ENCODE peak calls at places on chromosomes 12 and 14, in seven cellular contexts. One of them, this sample, is unnamed.

GRCh38 chr12:121087467-121088207 is 45.0 kb upstream of the P2RX7 start:
- DNase-seq in sigmoid colon: no peak
- DNase-seq in CD8-positive, alpha-beta T cell: no peak
- DNase-seq in progenitor cell of endocrine pancreas: no peak
- DNase-seq in astrocyte of the cerebellum: no peak
- DNase-seq in natural killer cell: no peak
- DNase-seq in stomach: no peak
- DNase-seq in this sample: no peak

GRCh38 chr14:103594265-103594664 is 31.5 kb downstream of the COA8 start:
- DNase-seq in sigmoid colon: peak; percentile 74
- DNase-seq in CD8-positive, alpha-beta T cell: no peak
- DNase-seq in progenitor cell of endocrine pancreas: no peak
- DNase-seq in astrocyte of the cerebellum: peak; percentile 76
- DNase-seq in natural killer cell: no peak
- DNase-seq in stomach: no peak
- DNase-seq in this sample: no peak

GRCh38 chr12:47276253-47277070 is 196.7 kb upstream of the AMIGO2 start:
- DNase-seq in sigmoid colon: no peak
- DNase-seq in CD8-positive, alpha-beta T cell: peak; percentile 51
- DNase-seq in progenitor cell of endocrine pancreas: no peak
- DNase-seq in astrocyte of the cerebellum: peak; percentile 13
- DNase-seq in natural killer cell: peak; percentile 44
- DNase-seq in stomach: no peak
- DNase-seq in this sample: peak; percentile 47

GRCh38 chr14:100846309-100846859 is 20.5 kb downstream of the MEG3 start:
- DNase-seq in sigmoid colon: no peak
- DNase-seq in CD8-positive, alpha-beta T cell: no peak
- DNase-seq in progenitor cell of endocrine pancreas: no peak
- DNase-seq in astrocyte of the cerebellum: no peak
- DNase-seq in natural killer cell: no peak
- DNase-seq in stomach: no peak
- DNase-seq in this sample: no peak

GRCh38 chr12:125418902-125419564 is 353.8 kb downstream of the AACS start:
- DNase-seq in sigmoid colon: no peak
- DNase-seq in CD8-positive, alpha-beta T cell: no peak
- DNase-seq in progenitor cell of endocrine pancreas: no peak
- DNase-seq in astrocyte of the cerebellum: no peak
- DNase-seq in natural killer cell: no peak
- DNase-seq in stomach: no peak
- DNase-seq in this sample: no peak

GRCh38 chr12:110739894-110740293 is 2.8 kb downstream of the PPP1CC start:
- DNase-seq in sigmoid colon: no peak
- DNase-seq in CD8-positive, alpha-beta T cell: no peak
- DNase-seq in progenitor cell of endocrine pancreas: no peak
- DNase-seq in astrocyte of the cerebellum: no peak
- DNase-seq in natural killer cell: no peak
- DNase-seq in stomach: no peak
- DNase-seq in this sample: no peak

GRCh38 chr14:73503648-73504047 is 12.9 kb downstream of the RIOX1 start:
- DNase-seq in sigmoid colon: no peak
- DNase-seq in CD8-positive, alpha-beta T cell: no peak
- DNase-seq in progenitor cell of endocrine pancreas: no peak
- DNase-seq in astrocyte of the cerebellum: no peak
- DNase-seq in natural killer cell: no peak
- DNase-seq in stomach: no peak
- DNase-seq in this sample: no peak

GRCh38 chr12:42944516-42944915 is 355.0 kb upstream of the PRICKLE1 start:
- DNase-seq in sigmoid colon: no peak
- DNase-seq in CD8-positive, alpha-beta T cell: no peak
- DNase-seq in progenitor cell of endocrine pancreas: no peak
- DNase-seq in astrocyte of the cerebellum: no peak
- DNase-seq in natural killer cell: no peak
- DNase-seq in stomach: no peak
- DNase-seq in this sample: no peak

GRCh38 chr14:58272589-58273372 is 25.6 kb upstream of the ARID4A start:
- DNase-seq in sigmoid colon: no peak
- DNase-seq in CD8-positive, alpha-beta T cell: no peak
- DNase-seq in progenitor cell of endocrine pancreas: no peak
- DNase-seq in astrocyte of the cerebellum: peak; percentile 34
- DNase-seq in natural killer cell: no peak
- DNase-seq in stomach: peak; percentile 44
- DNase-seq in this sample: no peak
- TF ChIP-seq CTCF in sigmoid colon: no peak
- TF ChIP-seq CTCF in CD8-positive, alpha-beta T cell: no peak
- TF ChIP-seq CTCF in progenitor cell of endocrine pancreas: peak; percentile 26
- TF ChIP-seq CTCF in astrocyte of the cerebellum: peak; percentile 25
- TF ChIP-seq CTCF in natural killer cell: no peak
- TF ChIP-seq CTCF in stomach: no peak
- TF ChIP-seq CTCF in this sample: no peak

GRCh38 chr12:131137836-131138637 is 184.3 kb downstream of the ADGRD1 start:
- DNase-seq in sigmoid colon: peak; percentile 64
- DNase-seq in CD8-positive, alpha-beta T cell: no peak
- DNase-seq in progenitor cell of endocrine pancreas: no peak
- DNase-seq in astrocyte of the cerebellum: no peak
- DNase-seq in natural killer cell: no peak
- DNase-seq in stomach: no peak
- DNase-seq in this sample: no peak
- TF ChIP-seq CTCF in sigmoid colon: no peak
- TF ChIP-seq CTCF in CD8-positive, alpha-beta T cell: no peak
- TF ChIP-seq CTCF in progenitor cell of endocrine pancreas: no peak
- TF ChIP-seq CTCF in astrocyte of the cerebellum: no peak
- TF ChIP-seq CTCF in natural killer cell: no peak
- TF ChIP-seq CTCF in stomach: no peak
- TF ChIP-seq CTCF in this sample: no peak

DNA sequence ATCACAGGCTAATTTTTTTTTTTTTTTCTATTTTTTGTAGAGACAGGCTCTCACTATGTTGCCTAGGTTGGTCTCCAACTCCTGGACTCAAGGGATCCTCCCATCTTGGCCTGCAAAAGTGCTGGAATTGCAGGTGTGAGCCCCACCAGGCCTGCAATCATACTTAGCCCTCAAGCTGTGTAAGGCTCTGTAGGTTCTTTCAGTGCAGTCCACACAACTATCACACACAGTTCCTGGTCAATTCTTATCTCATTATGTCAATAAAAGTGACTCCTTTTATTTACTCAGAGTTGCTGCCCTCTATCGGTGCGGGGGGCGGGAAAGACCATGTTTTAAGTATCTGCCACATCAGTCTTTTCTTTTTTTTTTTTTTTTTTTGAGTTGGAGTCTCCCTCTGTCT is 29.0 kb downstream of the SLC2A3 start:
- DNase-seq in sigmoid colon: no peak
- DNase-seq in CD8-positive, alpha-beta T cell: no peak
- DNase-seq in progenitor cell of endocrine pancreas: peak; percentile 59
- DNase-seq in astrocyte of the cerebellum: peak; percentile 9
- DNase-seq in natural killer cell: no peak
- DNase-seq in stomach: peak; percentile 39
- DNase-seq in this sample: no peak
- TF ChIP-seq CTCF in sigmoid colon: no peak
- TF ChIP-seq CTCF in CD8-positive, alpha-beta T cell: no peak
- TF ChIP-seq CTCF in progenitor cell of endocrine pancreas: peak; percentile 62
- TF ChIP-seq CTCF in astrocyte of the cerebellum: peak; percentile 46
- TF ChIP-seq CTCF in natural killer cell: no peak
- TF ChIP-seq CTCF in stomach: peak; percentile 7
- TF ChIP-seq CTCF in this sample: no peak

GRCh38 chr14:38389666-38390065 is 133.8 kb upstream of the CLEC14A start:
- DNase-seq in sigmoid colon: no peak
- DNase-seq in CD8-positive, alpha-beta T cell: no peak
- DNase-seq in progenitor cell of endocrine pancreas: no peak
- DNase-seq in astrocyte of the cerebellum: no peak
- DNase-seq in natural killer cell: no peak
- DNase-seq in stomach: no peak
- DNase-seq in this sample: no peak

GRCh38 chr14:38387821-38388220 is 131.9 kb upstream of the CLEC14A start:
- DNase-seq in sigmoid colon: no peak
- DNase-seq in CD8-positive, alpha-beta T cell: no peak
- DNase-seq in progenitor cell of endocrine pancreas: no peak
- DNase-seq in astrocyte of the cerebellum: no peak
- DNase-seq in natural killer cell: no peak
- DNase-seq in stomach: no peak
- DNase-seq in this sample: no peak

GRCh38 chr14:38384746-38385145 is 128.9 kb upstream of the CLEC14A start:
- DNase-seq in sigmoid colon: no peak
- DNase-seq in CD8-positive, alpha-beta T cell: no peak
- DNase-seq in progenitor cell of endocrine pancreas: no peak
- DNase-seq in astrocyte of the cerebellum: no peak
- DNase-seq in natural killer cell: no peak
- DNase-seq in stomach: no peak
- DNase-seq in this sample: no peak
- TF ChIP-seq CTCF in sigmoid colon: no peak
- TF ChIP-seq CTCF in CD8-positive, alpha-beta T cell: no peak
- TF ChIP-seq CTCF in progenitor cell of endocrine pancreas: no peak
- TF ChIP-seq CTCF in astrocyte of the cerebellum: no peak
- TF ChIP-seq CTCF in natural killer cell: no peak
- TF ChIP-seq CTCF in stomach: no peak
- TF ChIP-seq CTCF in this sample: no peak

DNA sequence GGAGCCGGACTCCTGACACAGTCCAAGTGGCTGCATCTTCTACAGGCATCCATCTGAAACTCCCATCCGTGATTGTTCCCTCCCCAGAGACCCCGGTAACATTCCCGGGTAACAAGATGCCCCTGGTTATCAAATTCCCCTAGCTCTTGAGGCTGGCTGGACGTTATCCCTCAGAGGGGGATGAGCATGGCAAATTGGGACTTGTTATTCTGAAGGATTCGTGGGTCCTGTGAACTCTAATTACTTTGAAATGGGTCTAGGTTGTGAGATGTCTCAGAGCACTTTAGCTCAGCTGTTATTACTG is 642 bp upstream of the PAN2 start:
- DNase-seq in sigmoid colon: no peak
- DNase-seq in CD8-positive, alpha-beta T cell: no peak
- DNase-seq in progenitor cell of endocrine pancreas: no peak
- DNase-seq in astrocyte of the cerebellum: no peak
- DNase-seq in natural killer cell: no peak
- DNase-seq in stomach: no peak
- DNase-seq in this sample: no peak
- TF ChIP-seq CTCF in sigmoid colon: no peak
- TF ChIP-seq CTCF in CD8-positive, alpha-beta T cell: peak; percentile 4
- TF ChIP-seq CTCF in progenitor cell of endocrine pancreas: no peak
- TF ChIP-seq CTCF in astrocyte of the cerebellum: no peak
- TF ChIP-seq CTCF in natural killer cell: no peak
- TF ChIP-seq CTCF in stomach: no peak
- TF ChIP-seq CTCF in this sample: peak; percentile 38

GRCh38 chr12:90690120-90690519 is 264.9 kb downstream of the CCER1 start:
- DNase-seq in sigmoid colon: no peak
- DNase-seq in CD8-positive, alpha-beta T cell: no peak
- DNase-seq in progenitor cell of endocrine pancreas: no peak
- DNase-seq in astrocyte of the cerebellum: no peak
- DNase-seq in natural killer cell: no peak
- DNase-seq in stomach: no peak
- DNase-seq in this sample: no peak

GRCh38 chr12:90695415-90695814 is 259.6 kb downstream of the CCER1 start:
- DNase-seq in sigmoid colon: no peak
- DNase-seq in CD8-positive, alpha-beta T cell: no peak
- DNase-seq in progenitor cell of endocrine pancreas: no peak
- DNase-seq in astrocyte of the cerebellum: no peak
- DNase-seq in natural killer cell: no peak
- DNase-seq in stomach: no peak
- DNase-seq in this sample: no peak
- TF ChIP-seq CTCF in sigmoid colon: no peak
- TF ChIP-seq CTCF in CD8-positive, alpha-beta T cell: no peak
- TF ChIP-seq CTCF in progenitor cell of endocrine pancreas: no peak
- TF ChIP-seq CTCF in astrocyte of the cerebellum: no peak
- TF ChIP-seq CTCF in natural killer cell: no peak
- TF ChIP-seq CTCF in stomach: no peak
- TF ChIP-seq CTCF in this sample: no peak

GRCh38 chr12:3677609-3678008 is 75.3 kb downstream of the CRACR2A start:
- DNase-seq in sigmoid colon: no peak
- DNase-seq in CD8-positive, alpha-beta T cell: no peak
- DNase-seq in progenitor cell of endocrine pancreas: no peak
- DNase-seq in astrocyte of the cerebellum: no peak
- DNase-seq in natural killer cell: no peak
- DNase-seq in stomach: no peak
- DNase-seq in this sample: no peak
- TF ChIP-seq CTCF in sigmoid colon: no peak
- TF ChIP-seq CTCF in CD8-positive, alpha-beta T cell: no peak
- TF ChIP-seq CTCF in progenitor cell of endocrine pancreas: no peak
- TF ChIP-seq CTCF in astrocyte of the cerebellum: no peak
- TF ChIP-seq CTCF in natural killer cell: no peak
- TF ChIP-seq CTCF in stomach: no peak
- TF ChIP-seq CTCF in this sample: no peak

DNA sequence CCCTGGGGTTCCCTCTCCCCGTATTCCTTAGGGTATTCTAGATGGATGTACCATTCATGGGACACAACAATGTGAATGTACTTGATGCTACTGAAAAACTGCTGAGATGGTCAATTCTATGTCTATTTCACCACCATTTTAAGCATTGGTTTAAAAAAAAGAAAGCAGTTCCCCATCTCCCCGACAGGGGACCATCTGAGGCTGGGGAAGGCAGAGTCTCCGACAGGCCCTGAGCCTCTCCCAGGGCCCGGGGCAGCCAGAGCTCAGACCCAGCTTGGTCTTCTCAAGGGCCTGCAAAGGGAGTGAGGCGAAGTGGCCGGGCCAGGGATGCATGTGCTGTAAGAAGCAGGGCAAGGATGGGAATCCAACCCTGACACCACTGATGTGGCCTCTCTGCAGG is 234.2 kb downstream of the BCL11B start:
- DNase-seq in sigmoid colon: no peak
- DNase-seq in CD8-positive, alpha-beta T cell: no peak
- DNase-seq in progenitor cell of endocrine pancreas: no peak
- DNase-seq in astrocyte of the cerebellum: no peak
- DNase-seq in natural killer cell: no peak
- DNase-seq in stomach: peak; percentile 24
- DNase-seq in this sample: no peak
- TF ChIP-seq CTCF in sigmoid colon: no peak
- TF ChIP-seq CTCF in CD8-positive, alpha-beta T cell: no peak
- TF ChIP-seq CTCF in progenitor cell of endocrine pancreas: peak; percentile 33
- TF ChIP-seq CTCF in astrocyte of the cerebellum: peak; percentile 22
- TF ChIP-seq CTCF in natural killer cell: no peak
- TF ChIP-seq CTCF in stomach: no peak
- TF ChIP-seq CTCF in this sample: peak; percentile 37

GRCh38 chr12:48973992-48974673 is 2.6 kb upstream of the WNT10B start:
- DNase-seq in sigmoid colon: peak; percentile 72
- DNase-seq in CD8-positive, alpha-beta T cell: peak; percentile 46
- DNase-seq in progenitor cell of endocrine pancreas: peak; percentile 63
- DNase-seq in astrocyte of the cerebellum: no peak
- DNase-seq in natural killer cell: peak; percentile 53
- DNase-seq in stomach: peak; percentile 60
- DNase-seq in this sample: no peak
- TF ChIP-seq CTCF in sigmoid colon: no peak
- TF ChIP-seq CTCF in CD8-positive, alpha-beta T cell: peak; percentile 56
- TF ChIP-seq CTCF in progenitor cell of endocrine pancreas: peak; percentile 70
- TF ChIP-seq CTCF in astrocyte of the cerebellum: peak; percentile 52
- TF ChIP-seq CTCF in natural killer cell: peak; percentile 71
- TF ChIP-seq CTCF in stomach: peak; percentile 46
- TF ChIP-seq CTCF in this sample: peak; percentile 86

This sample was measured in CD14-positive monocyte.